ENCODE peak calls at places on chromosomes 4 and X, in five cellular contexts. One of them, this sample, is unnamed.

GRCh38 chrX:71144651-71145050 is at the start of gene NLGN3:
- DNase-seq in OCI-LY7: no peak
- DNase-seq in heart left ventricle: no peak
- DNase-seq in astrocyte: no peak
- DNase-seq in heart right ventricle: no peak
- DNase-seq in this sample: no peak

GRCh38 chr4:92451792-92452191 is 148.0 kb downstream of the GRID2 start:
- DNase-seq in heart left ventricle: no peak
- DNase-seq in heart right ventricle: no peak
- DNase-seq in astrocyte: no peak
- DNase-seq in OCI-LY7: no peak
- DNase-seq in this sample: no peak

GRCh38 chr4:40662962-40663604 is 33.4 kb upstream of the RBM47 start:
- DNase-seq in astrocyte: peak; percentile 87
- DNase-seq in OCI-LY7: no peak
- DNase-seq in heart right ventricle: no peak
- DNase-seq in heart left ventricle: no peak
- DNase-seq in this sample: no peak

GRCh38 chr4:17762705-17763104 is 18.7 kb downstream of the FAM184B start:
- DNase-seq in OCI-LY7: peak; percentile 23
- DNase-seq in heart left ventricle: no peak
- DNase-seq in astrocyte: peak; percentile 24
- DNase-seq in heart right ventricle: no peak
- DNase-seq in this sample: no peak

GRCh38 chr4:22391548-22391947 is 124.3 kb downstream of the ADGRA3 start:
- DNase-seq in heart left ventricle: no peak
- DNase-seq in astrocyte: peak; percentile 78
- DNase-seq in heart right ventricle: no peak
- DNase-seq in OCI-LY7: no peak
- DNase-seq in this sample: no peak

GRCh38 chr4:182878633-182879495 is 38.3 kb downstream of the DCTD start:
- DNase-seq in OCI-LY7: no peak
- DNase-seq in heart right ventricle: no peak
- DNase-seq in astrocyte: no peak
- DNase-seq in heart left ventricle: no peak
- DNase-seq in this sample: no peak

GRCh38 chrX:129961180-129962083 is 21.0 kb upstream of the BCORL1 start:
- DNase-seq in astrocyte: no peak
- DNase-seq in heart right ventricle: peak; percentile 23
- DNase-seq in heart left ventricle: peak; percentile 44
- DNase-seq in OCI-LY7: peak; percentile 88
- DNase-seq in this sample: peak; percentile 82

GRCh38 chrX:30586516-30586915 is 8.9 kb upstream of the TASL start:
- DNase-seq in heart right ventricle: no peak
- DNase-seq in astrocyte: no peak
- DNase-seq in heart left ventricle: no peak
- DNase-seq in OCI-LY7: no peak
- DNase-seq in this sample: no peak

GRCh38 chr4:107669068-107669467 is 51.0 kb downstream of the PAPSS1 start:
- DNase-seq in OCI-LY7: no peak
- DNase-seq in heart left ventricle: no peak
- DNase-seq in astrocyte: no peak
- DNase-seq in heart right ventricle: no peak
- DNase-seq in this sample: no peak

GRCh38 chrX:470686-471085 is 84.0 kb upstream of the PPP2R3B start:
- DNase-seq in astrocyte: no peak
- DNase-seq in heart right ventricle: no peak
- DNase-seq in OCI-LY7: no peak
- DNase-seq in heart left ventricle: no peak
- DNase-seq in this sample: no peak

GRCh38 chr4:177546745-177547144 is 104.5 kb upstream of the AGA start:
- DNase-seq in OCI-LY7: no peak
- DNase-seq in astrocyte: peak; percentile 12
- DNase-seq in heart left ventricle: no peak
- DNase-seq in heart right ventricle: no peak
- DNase-seq in this sample: no peak

GRCh38 chr4:170423137-170423536 is 333.4 kb upstream of the AADAT start:
- DNase-seq in heart left ventricle: no peak
- DNase-seq in astrocyte: peak; percentile 53
- DNase-seq in heart right ventricle: no peak
- DNase-seq in OCI-LY7: no peak
- DNase-seq in this sample: no peak

GRCh38 chrX:34218063-34218462 is 85.9 kb upstream of the FAM47A start:
- DNase-seq in heart left ventricle: no peak
- DNase-seq in heart right ventricle: no peak
- DNase-seq in OCI-LY7: no peak
- DNase-seq in astrocyte: no peak
- DNase-seq in this sample: no peak

GRCh38 chrX:17375631-17376380 is 806 bp downstream of the NHS start:
- DNase-seq in astrocyte: no peak
- DNase-seq in OCI-LY7: no peak
- DNase-seq in heart left ventricle: peak; percentile 15
- DNase-seq in heart right ventricle: no peak
- DNase-seq in this sample: no peak

GRCh38 chr4:84319124-84319523 is 180.0 kb downstream of the NKX6-1 start:
- DNase-seq in astrocyte: peak; percentile 34
- DNase-seq in heart left ventricle: no peak
- DNase-seq in heart right ventricle: no peak
- DNase-seq in OCI-LY7: no peak
- DNase-seq in this sample: no peak

GRCh38 chr4:74230902-74231499 is 73.1 kb downstream of the MTHFD2L start:
- DNase-seq in astrocyte: peak; percentile 45
- DNase-seq in heart left ventricle: no peak
- DNase-seq in OCI-LY7: no peak
- DNase-seq in heart right ventricle: peak; percentile 11
- DNase-seq in this sample: no peak

GRCh38 chr4:11423465-11423864 is 5.2 kb downstream of the HS3ST1 start:
- DNase-seq in astrocyte: no peak
- DNase-seq in heart right ventricle: no peak
- DNase-seq in heart left ventricle: no peak
- DNase-seq in OCI-LY7: no peak
- DNase-seq in this sample: no peak

GRCh38 chr4:11424896-11425295 is 3.8 kb downstream of the HS3ST1 start:
- DNase-seq in heart left ventricle: no peak
- DNase-seq in astrocyte: no peak
- DNase-seq in heart right ventricle: no peak
- DNase-seq in OCI-LY7: no peak
- DNase-seq in this sample: no peak

GRCh38 chr4:11426716-11427115 is 2.0 kb downstream of the HS3ST1 start:
- DNase-seq in OCI-LY7: no peak
- DNase-seq in heart right ventricle: no peak
- DNase-seq in astrocyte: no peak
- DNase-seq in heart left ventricle: no peak
- DNase-seq in this sample: no peak

GRCh38 chr4:11426003-11426402 is 2.7 kb downstream of the HS3ST1 start:
- DNase-seq in heart right ventricle: no peak
- DNase-seq in astrocyte: no peak
- DNase-seq in OCI-LY7: no peak
- DNase-seq in heart left ventricle: no peak
- DNase-seq in this sample: no peak

DNA sequence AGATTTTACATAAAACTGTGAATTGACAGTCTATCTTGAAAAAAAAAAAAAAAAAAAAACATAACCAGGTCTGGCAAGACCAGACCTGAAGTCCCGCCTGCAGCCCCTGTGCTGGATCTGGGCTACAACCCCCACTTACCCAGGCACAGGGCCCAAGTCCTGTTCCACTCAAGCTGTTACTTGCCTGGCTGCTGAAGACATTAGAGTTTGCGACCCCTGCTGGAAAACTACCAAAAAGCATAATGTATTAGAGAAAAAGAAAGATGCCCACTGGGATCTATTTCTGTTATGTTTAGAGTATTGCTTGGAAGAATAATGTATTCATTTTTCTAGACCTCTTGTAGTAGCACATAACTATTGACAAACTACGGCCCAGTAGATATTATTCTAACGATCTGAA is 4.7 kb downstream of the HS3ST1 start:
- DNase-seq in heart left ventricle: no peak
- DNase-seq in astrocyte: no peak
- DNase-seq in heart right ventricle: peak; percentile 29
- DNase-seq in OCI-LY7: peak; percentile 45
- DNase-seq in this sample: peak; percentile 67
- TF ChIP-seq CTCF in heart left ventricle: no peak
- TF ChIP-seq CTCF in astrocyte: peak; percentile 45
- TF ChIP-seq CTCF in heart right ventricle: peak; percentile 14
- TF ChIP-seq CTCF in OCI-LY7: peak; percentile 77
- TF ChIP-seq CTCF in this sample: peak; percentile 52

GRCh38 chr4:132330994-132331393 is 818.1 kb upstream of the PCDH10 start:
- DNase-seq in heart right ventricle: no peak
- DNase-seq in OCI-LY7: no peak
- DNase-seq in heart left ventricle: no peak
- DNase-seq in astrocyte: no peak
- DNase-seq in this sample: no peak

GRCh38 chr4:132333723-132334045 is 815.4 kb upstream of the PCDH10 start:
- DNase-seq in heart right ventricle: no peak
- DNase-seq in heart left ventricle: no peak
- DNase-seq in astrocyte: peak; percentile 66
- DNase-seq in OCI-LY7: no peak
- DNase-seq in this sample: no peak

GRCh38 chr4:132334081-132334480 is 815.0 kb upstream of the PCDH10 start:
- DNase-seq in heart left ventricle: no peak
- DNase-seq in heart right ventricle: no peak
- DNase-seq in astrocyte: peak; percentile 47
- DNase-seq in OCI-LY7: no peak
- DNase-seq in this sample: no peak

GRCh38 chr4:132328761-132329160 is 820.3 kb upstream of the PCDH10 start:
- DNase-seq in astrocyte: no peak
- DNase-seq in heart right ventricle: no peak
- DNase-seq in OCI-LY7: no peak
- DNase-seq in heart left ventricle: no peak
- DNase-seq in this sample: no peak

DNA sequence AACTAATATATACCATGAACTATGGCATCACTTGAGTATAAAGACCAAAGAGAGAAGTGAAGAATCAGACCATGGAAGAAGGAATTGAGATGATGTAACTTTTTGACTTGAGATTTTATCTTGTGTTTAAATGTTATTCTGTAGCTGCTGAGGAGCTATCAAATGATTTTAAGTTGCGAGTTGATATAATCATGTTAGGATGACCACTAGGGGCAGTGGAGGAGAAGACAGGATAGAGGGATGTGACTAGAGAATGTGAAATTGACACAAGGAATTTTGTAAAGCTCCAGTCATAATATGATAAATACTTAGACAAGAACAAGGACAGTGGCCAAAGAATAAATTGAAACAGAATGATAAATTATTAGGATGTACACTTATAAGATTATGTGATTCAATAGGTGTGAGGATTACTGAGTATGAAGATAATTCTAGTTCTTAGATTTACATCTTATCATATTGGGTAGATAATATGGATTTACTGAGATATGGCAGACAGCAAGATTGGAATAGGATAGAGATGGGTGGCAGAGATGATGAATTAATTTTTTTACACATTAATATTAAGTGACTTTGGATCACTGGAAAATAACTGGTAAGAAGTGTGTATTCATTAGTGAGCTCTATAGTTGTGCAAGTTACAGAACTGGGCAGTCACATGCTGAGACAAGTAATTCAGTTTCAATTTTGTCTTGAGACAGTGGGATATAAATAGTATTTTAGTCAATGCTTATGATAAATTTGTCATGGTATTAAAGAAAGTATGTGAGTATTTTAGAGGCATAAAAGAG is 816.0 kb upstream of the PCDH10 start:
- DNase-seq in heart left ventricle: no peak
- DNase-seq in heart right ventricle: no peak
- DNase-seq in OCI-LY7: peak; percentile 23
- DNase-seq in astrocyte: peak; percentile 5
- DNase-seq in this sample: no peak
- TF ChIP-seq CTCF in heart left ventricle: peak; percentile 22
- TF ChIP-seq CTCF in heart right ventricle: no peak
- TF ChIP-seq CTCF in OCI-LY7: peak; percentile 76
- TF ChIP-seq CTCF in astrocyte: peak; percentile 44
- TF ChIP-seq CTCF in this sample: no peak

GRCh38 chr4:119667802-119668201 is 39.2 kb upstream of the PDE5A start:
- DNase-seq in heart left ventricle: no peak
- DNase-seq in heart right ventricle: no peak
- DNase-seq in astrocyte: no peak
- DNase-seq in OCI-LY7: no peak
- DNase-seq in this sample: no peak

GRCh38 chr4:119676101-119676500 is 47.5 kb upstream of the PDE5A start:
- DNase-seq in OCI-LY7: no peak
- DNase-seq in heart right ventricle: no peak
- DNase-seq in heart left ventricle: no peak
- DNase-seq in astrocyte: no peak
- DNase-seq in this sample: no peak

GRCh38 chr4:119671205-119671604 is 42.6 kb upstream of the PDE5A start:
- DNase-seq in OCI-LY7: no peak
- DNase-seq in astrocyte: no peak
- DNase-seq in heart left ventricle: no peak
- DNase-seq in heart right ventricle: no peak
- DNase-seq in this sample: no peak

GRCh38 chr4:119672086-119672485 is 43.5 kb upstream of the PDE5A start:
- DNase-seq in heart left ventricle: no peak
- DNase-seq in OCI-LY7: no peak
- DNase-seq in astrocyte: no peak
- DNase-seq in heart right ventricle: no peak
- DNase-seq in this sample: no peak

GRCh38 chr4:119672938-119673337 is 44.3 kb upstream of the PDE5A start:
- DNase-seq in OCI-LY7: no peak
- DNase-seq in astrocyte: no peak
- DNase-seq in heart left ventricle: no peak
- DNase-seq in heart right ventricle: no peak
- DNase-seq in this sample: no peak
- TF ChIP-seq CTCF in OCI-LY7: no peak
- TF ChIP-seq CTCF in astrocyte: no peak
- TF ChIP-seq CTCF in heart left ventricle: no peak
- TF ChIP-seq CTCF in heart right ventricle: no peak
- TF ChIP-seq CTCF in this sample: no peak

DNA sequence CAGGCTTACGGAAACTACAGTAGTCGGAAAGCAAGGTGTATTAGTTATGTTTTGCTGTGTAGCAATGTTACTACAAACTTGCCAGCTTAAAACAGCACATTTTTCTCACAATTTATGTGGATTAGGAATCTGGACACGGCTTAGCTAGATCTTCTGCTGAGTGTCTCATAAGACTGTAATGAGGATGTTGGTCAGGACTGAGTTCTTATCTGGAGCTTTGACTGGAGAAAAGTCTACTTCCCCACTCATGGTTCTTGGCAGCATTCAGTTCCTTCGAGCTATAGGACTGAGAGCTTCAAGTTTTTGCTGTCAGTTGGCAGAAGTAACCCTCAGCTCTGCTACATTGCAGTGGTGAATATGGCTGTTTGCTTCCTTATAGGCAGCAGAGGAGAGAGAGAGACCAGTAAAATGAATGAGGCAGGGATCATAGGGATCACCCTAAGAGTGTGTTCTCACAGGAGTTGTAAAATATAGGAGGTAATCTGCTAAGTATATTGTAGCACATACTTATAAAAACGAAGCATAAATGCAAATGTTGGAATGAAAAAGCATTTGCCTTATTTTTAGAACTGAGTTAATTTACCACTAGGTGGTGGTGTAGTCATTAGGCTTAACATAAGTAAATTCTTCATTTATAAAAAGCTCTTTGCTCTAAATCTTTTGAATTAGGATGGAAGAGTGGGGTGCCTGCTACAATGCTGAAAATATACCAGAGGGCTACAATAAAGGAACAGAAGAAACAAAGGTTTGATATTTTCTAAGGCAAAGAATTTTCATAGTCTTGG is 38.6 kb downstream of the ALG13 start:
- DNase-seq in heart right ventricle: no peak
- DNase-seq in astrocyte: peak; percentile 22
- DNase-seq in heart left ventricle: no peak
- DNase-seq in OCI-LY7: peak; percentile 2
- DNase-seq in this sample: peak; percentile 1
- TF ChIP-seq CTCF in heart right ventricle: peak; percentile 19
- TF ChIP-seq CTCF in astrocyte: peak; percentile 5
- TF ChIP-seq CTCF in heart left ventricle: no peak
- TF ChIP-seq CTCF in OCI-LY7: peak; percentile 68
- TF ChIP-seq CTCF in this sample: no peak